ENCODE peak calls at places on chromosome 14, in eight cellular contexts. One of them, this sample, is unnamed.

GRCh38 chr14:59688224-59689170 is 111.9 kb upstream of the CCDC175 start:
- DNase-seq in epithelial cell of esophagus: peak; percentile 73
- DNase-seq in progenitor cell of endocrine pancreas: no peak
- DNase-seq in stomach: peak; percentile 44
- DNase-seq in AG09319: no peak
- DNase-seq in PC-3: peak; percentile 94
- DNase-seq in GM12865: peak; percentile 67
- DNase-seq in sigmoid colon: no peak
- DNase-seq in this sample: peak; percentile 71

GRCh38 chr14:37988472-37988871 is 219.2 kb upstream of the SSTR1 start:
- DNase-seq in epithelial cell of esophagus: no peak
- DNase-seq in progenitor cell of endocrine pancreas: no peak
- DNase-seq in stomach: no peak
- DNase-seq in AG09319: no peak
- DNase-seq in PC-3: no peak
- DNase-seq in GM12865: no peak
- DNase-seq in sigmoid colon: no peak
- DNase-seq in this sample: no peak

GRCh38 chr14:101825797-101826196 is 64.3 kb downstream of the PPP2R5C start:
- DNase-seq in epithelial cell of esophagus: no peak
- DNase-seq in progenitor cell of endocrine pancreas: no peak
- DNase-seq in stomach: no peak
- DNase-seq in AG09319: no peak
- DNase-seq in PC-3: no peak
- DNase-seq in GM12865: peak; percentile 44
- DNase-seq in sigmoid colon: no peak
- DNase-seq in this sample: no peak

GRCh38 chr14:101118746-101119610 is 215.5 kb upstream of the RTL1 start:
- DNase-seq in epithelial cell of esophagus: no peak
- DNase-seq in progenitor cell of endocrine pancreas: no peak
- DNase-seq in stomach: peak; percentile 17
- DNase-seq in AG09319: no peak
- DNase-seq in PC-3: no peak
- DNase-seq in GM12865: no peak
- DNase-seq in sigmoid colon: peak; percentile 49
- DNase-seq in this sample: no peak

GRCh38 chr14:89000007-89000942 is 175.8 kb downstream of the TTC8 start:
- DNase-seq in epithelial cell of esophagus: peak; percentile 97
- DNase-seq in progenitor cell of endocrine pancreas: no peak
- DNase-seq in stomach: peak; percentile 47
- DNase-seq in AG09319: peak; percentile 99
- DNase-seq in PC-3: peak; percentile 94
- DNase-seq in GM12865: peak; percentile 33
- DNase-seq in sigmoid colon: no peak
- DNase-seq in this sample: peak; percentile 97

GRCh38 chr14:101109981-101110728 is 206.6 kb upstream of the RTL1 start:
- DNase-seq in epithelial cell of esophagus: no peak
- DNase-seq in progenitor cell of endocrine pancreas: no peak
- DNase-seq in stomach: peak; percentile 21
- DNase-seq in AG09319: no peak
- DNase-seq in PC-3: no peak
- DNase-seq in GM12865: no peak
- DNase-seq in sigmoid colon: peak; percentile 43
- DNase-seq in this sample: no peak

GRCh38 chr14:38404616-38405015 is 148.7 kb upstream of the CLEC14A start:
- DNase-seq in epithelial cell of esophagus: no peak
- DNase-seq in progenitor cell of endocrine pancreas: no peak
- DNase-seq in stomach: no peak
- DNase-seq in AG09319: no peak
- DNase-seq in PC-3: peak; percentile 16
- DNase-seq in GM12865: no peak
- DNase-seq in sigmoid colon: no peak
- DNase-seq in this sample: peak; percentile 40

GRCh38 chr14:91108941-91109611 is 4.8 kb upstream of the DGLUCY start:
- DNase-seq in epithelial cell of esophagus: peak; percentile 17
- DNase-seq in progenitor cell of endocrine pancreas: no peak
- DNase-seq in stomach: peak; percentile 46
- DNase-seq in AG09319: no peak
- DNase-seq in PC-3: peak; percentile 35
- DNase-seq in GM12865: peak; percentile 66
- DNase-seq in sigmoid colon: peak; percentile 72
- DNase-seq in this sample: peak; percentile 79

GRCh38 chr14:22553445-22553844 is 35.6 kb downstream of the DAD1 start:
- DNase-seq in epithelial cell of esophagus: no peak
- DNase-seq in progenitor cell of endocrine pancreas: no peak
- DNase-seq in stomach: no peak
- DNase-seq in AG09319: no peak
- DNase-seq in PC-3: no peak
- DNase-seq in GM12865: no peak
- DNase-seq in sigmoid colon: no peak
- DNase-seq in this sample: no peak

GRCh38 chr14:81127785-81128184 is 93.0 kb downstream of the GTF2A1 start:
- DNase-seq in epithelial cell of esophagus: peak; percentile 14
- DNase-seq in progenitor cell of endocrine pancreas: no peak
- DNase-seq in stomach: no peak
- DNase-seq in AG09319: no peak
- DNase-seq in PC-3: no peak
- DNase-seq in GM12865: no peak
- DNase-seq in sigmoid colon: no peak
- DNase-seq in this sample: peak; percentile 51

GRCh38 chr14:21711360-21711961 is 37.8 kb upstream of the OR4E1 start:
- DNase-seq in epithelial cell of esophagus: peak; percentile 60
- DNase-seq in progenitor cell of endocrine pancreas: no peak
- DNase-seq in stomach: no peak
- DNase-seq in AG09319: no peak
- DNase-seq in PC-3: peak; percentile 60
- DNase-seq in GM12865: peak; percentile 53
- DNase-seq in sigmoid colon: no peak
- DNase-seq in this sample: peak; percentile 71

GRCh38 chr14:68379510-68380303 is 413.2 kb downstream of the ZFP36L1 start:
- DNase-seq in epithelial cell of esophagus: no peak
- DNase-seq in progenitor cell of endocrine pancreas: no peak
- DNase-seq in stomach: no peak
- DNase-seq in AG09319: no peak
- DNase-seq in PC-3: peak; percentile 98
- DNase-seq in GM12865: no peak
- DNase-seq in sigmoid colon: no peak
- DNase-seq in this sample: no peak

GRCh38 chr14:85948163-85948562 is 418.2 kb downstream of the FLRT2 start:
- DNase-seq in epithelial cell of esophagus: no peak
- DNase-seq in progenitor cell of endocrine pancreas: no peak
- DNase-seq in stomach: no peak
- DNase-seq in AG09319: no peak
- DNase-seq in PC-3: no peak
- DNase-seq in GM12865: no peak
- DNase-seq in sigmoid colon: no peak
- DNase-seq in this sample: no peak

GRCh38 chr14:61569783-61570182 is 125.5 kb upstream of the HIF1A start:
- DNase-seq in epithelial cell of esophagus: peak; percentile 97
- DNase-seq in progenitor cell of endocrine pancreas: no peak
- DNase-seq in stomach: peak; percentile 59
- DNase-seq in AG09319: peak; percentile 89
- DNase-seq in PC-3: peak; percentile 95
- DNase-seq in GM12865: no peak
- DNase-seq in sigmoid colon: peak; percentile 76
- DNase-seq in this sample: peak; percentile 99

GRCh38 chr14:79767278-79767677 is 444.0 kb downstream of the DIO2 start:
- DNase-seq in epithelial cell of esophagus: no peak
- DNase-seq in progenitor cell of endocrine pancreas: no peak
- DNase-seq in stomach: no peak
- DNase-seq in AG09319: no peak
- DNase-seq in PC-3: no peak
- DNase-seq in GM12865: no peak
- DNase-seq in sigmoid colon: no peak
- DNase-seq in this sample: no peak

GRCh38 chr14:99732436-99733220 is 48.5 kb downstream of the CYP46A1 start:
- DNase-seq in epithelial cell of esophagus: no peak
- DNase-seq in progenitor cell of endocrine pancreas: no peak
- DNase-seq in stomach: no peak
- DNase-seq in AG09319: no peak
- DNase-seq in PC-3: no peak
- DNase-seq in GM12865: no peak
- DNase-seq in sigmoid colon: peak; percentile 62
- DNase-seq in this sample: no peak

DNA sequence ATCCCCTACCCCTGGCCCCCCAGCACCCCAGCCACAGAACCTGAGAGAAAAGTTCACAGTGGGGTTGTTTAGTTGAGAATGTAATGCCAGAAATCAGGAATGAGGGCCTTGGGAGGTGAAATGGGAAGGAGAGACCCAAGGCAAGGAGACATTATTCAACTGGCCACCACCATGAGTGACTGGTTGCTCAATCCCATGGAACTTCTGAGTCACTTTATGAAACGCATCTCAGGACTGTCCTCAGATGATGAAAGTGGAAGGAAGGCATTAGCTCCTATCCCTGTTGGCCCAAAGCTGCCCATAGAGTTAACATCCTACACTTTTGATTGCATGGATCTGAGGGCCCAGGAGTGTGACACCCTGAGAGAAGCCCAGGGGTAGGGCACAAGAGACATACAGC is 25.4 kb upstream of the TCL1A start:
- DNase-seq in epithelial cell of esophagus: no peak
- DNase-seq in progenitor cell of endocrine pancreas: no peak
- DNase-seq in stomach: no peak
- DNase-seq in AG09319: no peak
- DNase-seq in PC-3: no peak
- DNase-seq in GM12865: no peak
- DNase-seq in sigmoid colon: no peak
- DNase-seq in this sample: no peak
- TF ChIP-seq CTCF in epithelial cell of esophagus: no peak
- TF ChIP-seq CTCF in progenitor cell of endocrine pancreas: no peak
- TF ChIP-seq CTCF in stomach: no peak
- TF ChIP-seq CTCF in AG09319: no peak
- TF ChIP-seq CTCF in PC-3: no peak
- TF ChIP-seq CTCF in GM12865: no peak
- TF ChIP-seq CTCF in sigmoid colon: no peak
- TF ChIP-seq CTCF in this sample: no peak

GRCh38 chr14:77618381-77618780 is 1.9 kb upstream of the SPTLC2 start:
- DNase-seq in epithelial cell of esophagus: peak; percentile 67
- DNase-seq in progenitor cell of endocrine pancreas: no peak
- DNase-seq in stomach: no peak
- DNase-seq in AG09319: no peak
- DNase-seq in PC-3: no peak
- DNase-seq in GM12865: no peak
- DNase-seq in sigmoid colon: no peak
- DNase-seq in this sample: no peak

GRCh38 chr14:77615231-77616132 is 955 bp downstream of the SPTLC2 start:
- DNase-seq in epithelial cell of esophagus: peak; percentile 60
- DNase-seq in progenitor cell of endocrine pancreas: no peak
- DNase-seq in stomach: no peak
- DNase-seq in AG09319: no peak
- DNase-seq in PC-3: peak; percentile 57
- DNase-seq in GM12865: no peak
- DNase-seq in sigmoid colon: no peak
- DNase-seq in this sample: no peak

GRCh38 chr14:77616133-77616453 is 344 bp downstream of the SPTLC2 start:
- DNase-seq in epithelial cell of esophagus: no peak
- DNase-seq in progenitor cell of endocrine pancreas: no peak
- DNase-seq in stomach: no peak
- DNase-seq in AG09319: no peak
- DNase-seq in PC-3: no peak
- DNase-seq in GM12865: no peak
- DNase-seq in sigmoid colon: no peak
- DNase-seq in this sample: no peak

GRCh38 chr14:77613207-77613606 is 3.2 kb downstream of the SPTLC2 start:
- DNase-seq in epithelial cell of esophagus: peak; percentile 90
- DNase-seq in progenitor cell of endocrine pancreas: no peak
- DNase-seq in stomach: no peak
- DNase-seq in AG09319: no peak
- DNase-seq in PC-3: peak; percentile 50
- DNase-seq in GM12865: no peak
- DNase-seq in sigmoid colon: no peak
- DNase-seq in this sample: peak; percentile 34

DNA sequence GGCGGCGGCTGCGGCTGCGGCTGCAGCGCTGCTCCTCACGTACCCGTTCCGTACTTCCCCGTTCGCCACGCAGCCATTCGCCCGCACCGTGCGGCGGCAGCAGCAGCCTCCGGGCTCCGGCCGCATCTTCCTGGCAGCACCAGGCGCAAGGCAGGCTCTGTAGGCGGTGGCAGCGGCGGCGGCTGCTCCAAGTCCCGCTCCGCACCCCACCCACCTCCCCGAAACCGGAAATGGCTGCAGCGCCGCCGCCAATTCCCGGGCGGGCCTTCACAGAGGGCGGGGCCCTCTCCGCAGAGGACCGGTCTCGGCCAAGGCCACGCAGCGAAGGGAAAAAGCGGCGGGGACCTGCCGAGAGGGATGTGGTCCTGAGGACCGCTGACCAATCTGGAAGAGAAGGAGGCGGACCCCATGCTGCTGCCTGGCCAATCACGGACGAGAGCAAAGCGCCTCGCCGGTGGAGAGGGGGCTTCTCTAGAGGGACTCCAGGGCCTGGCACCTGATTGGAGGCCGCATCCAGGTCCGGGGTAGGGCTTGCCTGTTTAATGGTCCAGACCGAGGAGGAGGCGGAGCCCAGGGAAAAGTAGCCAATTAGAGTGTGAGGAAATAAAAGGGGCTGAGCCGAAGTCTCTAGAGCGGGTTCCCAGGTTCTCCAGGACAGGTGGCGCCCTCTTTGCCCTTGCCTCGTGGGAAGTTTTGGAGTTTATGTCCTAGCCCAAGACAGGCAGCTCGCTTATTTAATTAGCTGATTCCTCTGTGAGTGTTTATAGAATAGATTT is at the start of gene SPTLC2:
- DNase-seq in epithelial cell of esophagus: peak; percentile 99
- DNase-seq in progenitor cell of endocrine pancreas: peak; percentile 97
- DNase-seq in stomach: peak; percentile 99
- DNase-seq in AG09319: peak; percentile 97
- DNase-seq in PC-3: peak; percentile 99
- DNase-seq in GM12865: peak; percentile 99
- DNase-seq in sigmoid colon: peak; percentile 100
- DNase-seq in this sample: peak; percentile 99
- TF ChIP-seq CTCF in epithelial cell of esophagus: no peak
- TF ChIP-seq CTCF in progenitor cell of endocrine pancreas: no peak
- TF ChIP-seq CTCF in stomach: no peak
- TF ChIP-seq CTCF in AG09319: no peak
- TF ChIP-seq CTCF in PC-3: peak; percentile 42
- TF ChIP-seq CTCF in GM12865: peak; percentile 12
- TF ChIP-seq CTCF in sigmoid colon: no peak
- TF ChIP-seq CTCF in this sample: no peak

DNA sequence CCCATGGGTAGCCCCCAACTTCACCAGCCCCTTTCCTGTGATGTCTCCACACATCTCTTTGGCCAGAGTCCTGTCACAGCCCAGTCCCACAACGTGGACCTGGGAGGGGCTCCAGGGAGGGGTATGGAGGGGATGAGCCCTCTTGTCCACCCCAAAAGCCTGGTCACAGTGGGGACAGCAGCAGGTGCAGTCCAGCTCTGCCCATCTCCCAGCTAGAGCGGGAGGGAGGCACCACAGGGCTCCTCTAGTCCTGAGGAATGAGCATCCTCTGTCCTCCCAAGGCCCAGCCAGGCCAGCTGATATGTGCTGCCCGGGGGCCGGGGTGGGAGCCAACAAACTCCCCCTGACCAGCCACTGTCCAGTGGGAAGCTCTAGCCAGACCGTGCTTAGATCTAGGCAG is 43.5 kb upstream of the EIF5 start:
- DNase-seq in epithelial cell of esophagus: no peak
- DNase-seq in progenitor cell of endocrine pancreas: no peak
- DNase-seq in stomach: no peak
- DNase-seq in AG09319: no peak
- DNase-seq in PC-3: no peak
- DNase-seq in GM12865: no peak
- DNase-seq in sigmoid colon: no peak
- DNase-seq in this sample: no peak
- TF ChIP-seq CTCF in epithelial cell of esophagus: no peak
- TF ChIP-seq CTCF in progenitor cell of endocrine pancreas: no peak
- TF ChIP-seq CTCF in stomach: no peak
- TF ChIP-seq CTCF in AG09319: no peak
- TF ChIP-seq CTCF in PC-3: no peak
- TF ChIP-seq CTCF in GM12865: no peak
- TF ChIP-seq CTCF in sigmoid colon: no peak
- TF ChIP-seq CTCF in this sample: no peak

GRCh38 chr14:45810152-45810872 is 557.3 kb upstream of the MIS18BP1 start:
- DNase-seq in epithelial cell of esophagus: peak; percentile 48
- DNase-seq in progenitor cell of endocrine pancreas: no peak
- DNase-seq in stomach: no peak
- DNase-seq in AG09319: no peak
- DNase-seq in PC-3: peak; percentile 9
- DNase-seq in GM12865: peak; percentile 53
- DNase-seq in sigmoid colon: no peak
- DNase-seq in this sample: no peak
- TF ChIP-seq CTCF in epithelial cell of esophagus: peak; percentile 44
- TF ChIP-seq CTCF in progenitor cell of endocrine pancreas: peak; percentile 28
- TF ChIP-seq CTCF in stomach: peak; percentile 35
- TF ChIP-seq CTCF in AG09319: no peak
- TF ChIP-seq CTCF in PC-3: peak; percentile 38
- TF ChIP-seq CTCF in GM12865: no peak
- TF ChIP-seq CTCF in sigmoid colon: no peak
- TF ChIP-seq CTCF in this sample: no peak

This sample was measured in fibroblast of pulmonary artery.